ENCODE peak calls at places on chromosomes 6 and 20, in seven cellular contexts. One of them, this sample, is unnamed.
A peak's percentile ranks its signal among the peaks of the same experiment; 100 is the strongest.

GRCh38 chr6:11934638-11935037 is 77.5 kb upstream of the HIVEP1 start:
- DNase-seq in CD8-positive, alpha-beta memory T cell: no peak
- DNase-seq in HAP-1: no peak
- DNase-seq in stomach: no peak
- DNase-seq in A549: no peak
- DNase-seq in adrenal gland: no peak
- DNase-seq in IMR-90: no peak
- DNase-seq in this sample: no peak

GRCh38 chr6:69232506-69233194 is 564.2 kb downstream of the LMBRD1 start:
- DNase-seq in A549: peak; percentile 4
- DNase-seq in IMR-90: peak; percentile 55
- DNase-seq in CD8-positive, alpha-beta memory T cell: no peak
- DNase-seq in HAP-1: peak; percentile 71
- DNase-seq in stomach: peak; percentile 53
- DNase-seq in adrenal gland: peak; percentile 84
- DNase-seq in this sample: peak; percentile 73

GRCh38 chr6:43271944-43272343 is 26.1 kb upstream of the SLC22A7 start:
- DNase-seq in IMR-90: no peak
- DNase-seq in HAP-1: no peak
- DNase-seq in stomach: no peak
- DNase-seq in A549: no peak
- DNase-seq in adrenal gland: no peak
- DNase-seq in CD8-positive, alpha-beta memory T cell: no peak
- DNase-seq in this sample: no peak

GRCh38 chr6:109800771-109801170 is 109.7 kb downstream of the FIG4 start:
- DNase-seq in CD8-positive, alpha-beta memory T cell: no peak
- DNase-seq in stomach: no peak
- DNase-seq in adrenal gland: no peak
- DNase-seq in IMR-90: no peak
- DNase-seq in HAP-1: no peak
- DNase-seq in A549: no peak
- DNase-seq in this sample: no peak

GRCh38 chr20:11117808-11118528 is 444.2 kb upstream of the JAG1 start:
- DNase-seq in HAP-1: no peak
- DNase-seq in adrenal gland: no peak
- DNase-seq in IMR-90: peak; percentile 93
- DNase-seq in CD8-positive, alpha-beta memory T cell: no peak
- DNase-seq in stomach: no peak
- DNase-seq in A549: peak; percentile 44
- DNase-seq in this sample: peak; percentile 91

GRCh38 chr6:25224237-25224636 is 54.9 kb upstream of the CARMIL1 start:
- DNase-seq in CD8-positive, alpha-beta memory T cell: no peak
- DNase-seq in stomach: no peak
- DNase-seq in adrenal gland: no peak
- DNase-seq in A549: no peak
- DNase-seq in HAP-1: no peak
- DNase-seq in IMR-90: no peak
- DNase-seq in this sample: no peak

GRCh38 chr20:58481541-58482021 is 33.6 kb downstream of the APCDD1L start:
- DNase-seq in HAP-1: peak; percentile 41
- DNase-seq in stomach: peak; percentile 42
- DNase-seq in A549: peak; percentile 15
- DNase-seq in CD8-positive, alpha-beta memory T cell: no peak
- DNase-seq in adrenal gland: no peak
- DNase-seq in IMR-90: no peak
- DNase-seq in this sample: no peak

GRCh38 chr6:40810176-40810575 is 223.0 kb upstream of the LRFN2 start:
- DNase-seq in adrenal gland: no peak
- DNase-seq in stomach: no peak
- DNase-seq in HAP-1: no peak
- DNase-seq in CD8-positive, alpha-beta memory T cell: no peak
- DNase-seq in IMR-90: no peak
- DNase-seq in A549: no peak
- DNase-seq in this sample: peak; percentile 36

GRCh38 chr6:157449610-157450009 is 68.6 kb downstream of the ZDHHC14 start:
- DNase-seq in HAP-1: peak; percentile 34
- DNase-seq in adrenal gland: no peak
- DNase-seq in stomach: no peak
- DNase-seq in IMR-90: peak; percentile 67
- DNase-seq in CD8-positive, alpha-beta memory T cell: no peak
- DNase-seq in A549: no peak
- DNase-seq in this sample: no peak

GRCh38 chr6:47246556-47246955 is 63.1 kb downstream of the TNFRSF21 start:
- DNase-seq in CD8-positive, alpha-beta memory T cell: no peak
- DNase-seq in stomach: no peak
- DNase-seq in HAP-1: no peak
- DNase-seq in IMR-90: no peak
- DNase-seq in A549: no peak
- DNase-seq in adrenal gland: no peak
- DNase-seq in this sample: no peak

GRCh38 chr6:106539931-106540330 is 89.4 kb downstream of the RTN4IP1 start:
- DNase-seq in HAP-1: no peak
- DNase-seq in CD8-positive, alpha-beta memory T cell: no peak
- DNase-seq in adrenal gland: no peak
- DNase-seq in stomach: no peak
- DNase-seq in IMR-90: no peak
- DNase-seq in A549: no peak
- DNase-seq in this sample: no peak

GRCh38 chr20:1860446-1860845 is 34.8 kb upstream of the SIRPA start:
- DNase-seq in IMR-90: peak; percentile 74
- DNase-seq in A549: no peak
- DNase-seq in adrenal gland: no peak
- DNase-seq in HAP-1: no peak
- DNase-seq in CD8-positive, alpha-beta memory T cell: no peak
- DNase-seq in stomach: no peak
- DNase-seq in this sample: peak; percentile 33

GRCh38 chr6:161908872-161909271 is 635.0 kb upstream of the AGPAT4 start:
- DNase-seq in CD8-positive, alpha-beta memory T cell: no peak
- DNase-seq in A549: no peak
- DNase-seq in adrenal gland: no peak
- DNase-seq in stomach: no peak
- DNase-seq in IMR-90: no peak
- DNase-seq in HAP-1: no peak
- DNase-seq in this sample: no peak

GRCh38 chr20:2026514-2026913 is 32.7 kb upstream of the PDYN start:
- DNase-seq in A549: no peak
- DNase-seq in adrenal gland: no peak
- DNase-seq in stomach: no peak
- DNase-seq in HAP-1: no peak
- DNase-seq in IMR-90: no peak
- DNase-seq in CD8-positive, alpha-beta memory T cell: no peak
- DNase-seq in this sample: no peak

GRCh38 chr6:2738373-2738979 is 12.2 kb downstream of the MYLK4 start:
- DNase-seq in IMR-90: peak; percentile 80
- DNase-seq in A549: peak; percentile 31
- DNase-seq in stomach: peak; percentile 55
- DNase-seq in HAP-1: peak; percentile 79
- DNase-seq in CD8-positive, alpha-beta memory T cell: peak; percentile 21
- DNase-seq in adrenal gland: peak; percentile 73
- DNase-seq in this sample: peak; percentile 17

GRCh38 chr20:47669157-47669425 is 116.2 kb downstream of the SULF2 start:
- DNase-seq in adrenal gland: no peak
- DNase-seq in CD8-positive, alpha-beta memory T cell: no peak
- DNase-seq in stomach: no peak
- DNase-seq in IMR-90: no peak
- DNase-seq in HAP-1: no peak
- DNase-seq in A549: no peak
- DNase-seq in this sample: no peak

GRCh38 chr6:47146426-47147174 is 104.5 kb upstream of the ADGRF1 start:
- DNase-seq in IMR-90: peak; percentile 43
- DNase-seq in A549: no peak
- DNase-seq in HAP-1: peak; percentile 23
- DNase-seq in adrenal gland: no peak
- DNase-seq in CD8-positive, alpha-beta memory T cell: no peak
- DNase-seq in stomach: no peak
- DNase-seq in this sample: no peak

GRCh38 chr6:170178266-170178560 is 112.7 kb downstream of the DLL1 start:
- DNase-seq in adrenal gland: no peak
- DNase-seq in IMR-90: no peak
- DNase-seq in CD8-positive, alpha-beta memory T cell: no peak
- DNase-seq in stomach: no peak
- DNase-seq in HAP-1: no peak
- DNase-seq in A549: no peak
- DNase-seq in this sample: no peak

GRCh38 chr6:42260424-42260888 is 42.8 kb upstream of the MRPS10 start:
- DNase-seq in HAP-1: no peak
- DNase-seq in IMR-90: no peak
- DNase-seq in adrenal gland: no peak
- DNase-seq in A549: peak; percentile 40
- DNase-seq in stomach: no peak
- DNase-seq in CD8-positive, alpha-beta memory T cell: no peak
- DNase-seq in this sample: no peak

GRCh38 chr6:142058216-142058925 is 74.4 kb upstream of the GJE1 start:
- DNase-seq in stomach: no peak
- DNase-seq in CD8-positive, alpha-beta memory T cell: no peak
- DNase-seq in HAP-1: no peak
- DNase-seq in IMR-90: no peak
- DNase-seq in A549: no peak
- DNase-seq in adrenal gland: no peak
- DNase-seq in this sample: no peak

GRCh38 chr6:27861276-27861840 is 50.8 kb downstream of the OR2B2 start:
- DNase-seq in HAP-1: no peak
- DNase-seq in stomach: no peak
- DNase-seq in A549: no peak
- DNase-seq in CD8-positive, alpha-beta memory T cell: no peak
- DNase-seq in IMR-90: no peak
- DNase-seq in adrenal gland: no peak
- DNase-seq in this sample: no peak

GRCh38 chr20:40607927-40608326 is 81.1 kb downstream of the MAFB start:
- DNase-seq in IMR-90: no peak
- DNase-seq in A549: no peak
- DNase-seq in CD8-positive, alpha-beta memory T cell: no peak
- DNase-seq in stomach: no peak
- DNase-seq in HAP-1: no peak
- DNase-seq in adrenal gland: no peak
- DNase-seq in this sample: no peak

GRCh38 chr6:157099912-157100593 is 223.3 kb downstream of the TMEM242 start:
- DNase-seq in IMR-90: no peak
- DNase-seq in stomach: no peak
- DNase-seq in A549: no peak
- DNase-seq in HAP-1: no peak
- DNase-seq in CD8-positive, alpha-beta memory T cell: peak; percentile 6
- DNase-seq in adrenal gland: no peak
- DNase-seq in this sample: no peak

GRCh38 chr6:19605624-19606023 is 231.5 kb upstream of the ID4 start:
- DNase-seq in CD8-positive, alpha-beta memory T cell: no peak
- DNase-seq in adrenal gland: no peak
- DNase-seq in IMR-90: no peak
- DNase-seq in stomach: no peak
- DNase-seq in HAP-1: no peak
- DNase-seq in A549: no peak
- DNase-seq in this sample: no peak

GRCh38 chr6:105511639-105512038 is 108.8 kb upstream of the PREP start:
- DNase-seq in adrenal gland: no peak
- DNase-seq in stomach: no peak
- DNase-seq in IMR-90: no peak
- DNase-seq in HAP-1: no peak
- DNase-seq in CD8-positive, alpha-beta memory T cell: no peak
- DNase-seq in A549: no peak
- DNase-seq in this sample: no peak

GRCh38 chr6:170022827-170023619 is 267.9 kb downstream of the DLL1 start:
- DNase-seq in HAP-1: no peak
- DNase-seq in stomach: peak; percentile 25
- DNase-seq in adrenal gland: peak; percentile 45
- DNase-seq in CD8-positive, alpha-beta memory T cell: no peak
- DNase-seq in A549: no peak
- DNase-seq in IMR-90: no peak
- DNase-seq in this sample: no peak

GRCh38 chr20:47502271-47502730 is 614 bp downstream of the NCOA3 start:
- DNase-seq in A549: no peak
- DNase-seq in CD8-positive, alpha-beta memory T cell: no peak
- DNase-seq in stomach: no peak
- DNase-seq in HAP-1: no peak
- DNase-seq in IMR-90: peak; percentile 8
- DNase-seq in adrenal gland: no peak
- DNase-seq in this sample: peak; percentile 30

GRCh38 chr20:55882286-55882685 is 123.0 kb downstream of the CBLN4 start:
- DNase-seq in A549: no peak
- DNase-seq in stomach: no peak
- DNase-seq in adrenal gland: no peak
- DNase-seq in IMR-90: no peak
- DNase-seq in HAP-1: no peak
- DNase-seq in CD8-positive, alpha-beta memory T cell: no peak
- DNase-seq in this sample: no peak
- H3K9me3 ChIP-seq in A549: no peaks in the 10 kb centered on the region
- H3K9me3 ChIP-seq in stomach: no peaks in the 10 kb centered on the region
- H3K9me3 ChIP-seq in adrenal gland: no peaks in the 10 kb centered on the region
- H3K9me3 ChIP-seq in IMR-90: peaks cover 15% of the 10 kb centered on the region
- H3K9me3 ChIP-seq in HAP-1: no peaks in the 10 kb centered on the region
- H3K9me3 ChIP-seq in CD8-positive, alpha-beta memory T cell: no peaks in the 10 kb centered on the region
- H3K9me3 ChIP-seq in this sample: no peaks in the 10 kb centered on the region

GRCh38 chr20:18737140-18737539 is 76.4 kb upstream of the SCP2D1 start:
- DNase-seq in IMR-90: no peak
- DNase-seq in A549: no peak
- DNase-seq in HAP-1: no peak
- DNase-seq in CD8-positive, alpha-beta memory T cell: no peak
- DNase-seq in stomach: no peak
- DNase-seq in adrenal gland: no peak
- DNase-seq in this sample: no peak
- H3K9me3 ChIP-seq in IMR-90: no peaks in the 10 kb centered on the region
- H3K9me3 ChIP-seq in A549: no peaks in the 10 kb centered on the region
- H3K9me3 ChIP-seq in HAP-1: no peaks in the 10 kb centered on the region
- H3K9me3 ChIP-seq in CD8-positive, alpha-beta memory T cell: no peaks in the 10 kb centered on the region
- H3K9me3 ChIP-seq in stomach: no peaks in the 10 kb centered on the region
- H3K9me3 ChIP-seq in adrenal gland: no peaks in the 10 kb centered on the region
- H3K9me3 ChIP-seq in this sample: no peaks in the 10 kb centered on the region

GRCh38 chr20:31488171-31488570 is 13.1 kb downstream of the REM1 start:
- DNase-seq in stomach: no peak
- DNase-seq in A549: no peak
- DNase-seq in CD8-positive, alpha-beta memory T cell: no peak
- DNase-seq in IMR-90: no peak
- DNase-seq in HAP-1: no peak
- DNase-seq in adrenal gland: no peak
- DNase-seq in this sample: no peak
- H3K9me3 ChIP-seq in stomach: no peaks in the 10 kb centered on the region
- H3K9me3 ChIP-seq in A549: no peaks in the 10 kb centered on the region
- H3K9me3 ChIP-seq in CD8-positive, alpha-beta memory T cell: no peaks in the 10 kb centered on the region
- H3K9me3 ChIP-seq in IMR-90: no peaks in the 10 kb centered on the region
- H3K9me3 ChIP-seq in HAP-1: no peaks in the 10 kb centered on the region
- H3K9me3 ChIP-seq in adrenal gland: no peaks in the 10 kb centered on the region
- H3K9me3 ChIP-seq in this sample: no peaks in the 10 kb centered on the region

GRCh38 chr20:15938847-15939246 is 634.4 kb downstream of the KIF16B start:
- DNase-seq in adrenal gland: no peak
- DNase-seq in HAP-1: no peak
- DNase-seq in IMR-90: no peak
- DNase-seq in stomach: no peak
- DNase-seq in A549: no peak
- DNase-seq in CD8-positive, alpha-beta memory T cell: no peak
- DNase-seq in this sample: no peak
- H3K9me3 ChIP-seq in adrenal gland: no peaks in the 10 kb centered on the region
- H3K9me3 ChIP-seq in HAP-1: no peaks in the 10 kb centered on the region
- H3K9me3 ChIP-seq in IMR-90: no peaks in the 10 kb centered on the region
- H3K9me3 ChIP-seq in stomach: peaks cover 15% of the 10 kb centered on the region
- H3K9me3 ChIP-seq in A549: peaks cover 3% of the 10 kb centered on the region
- H3K9me3 ChIP-seq in CD8-positive, alpha-beta memory T cell: no peaks in the 10 kb centered on the region
- H3K9me3 ChIP-seq in this sample: no peaks in the 10 kb centered on the region